ENCODE peak calls at places on chromosomes 3 and 15, in nine cellular contexts. H, F, P, M, S, E, K, O and I are unnamed samples.

GRCh38 chr15:92910451-92910850 is 10.3 kb downstream of the CHD2 start:
- DNase-seq in S (no peak), K (no peak), M (no peak), P (no peak), F (no peak), E (no peak), H (no peak), O (no peak), I (no peak)

GRCh38 chr3:154142608-154143007 is 21.4 kb downstream of the ARHGEF26 start:
- DNase-seq in P (no peak), O (no peak), E (no peak), H (no peak), S (no peak), F (no peak), M (no peak), K (no peak), I (no peak)

GRCh38 chr3:135966349-135966695 is 794 bp downstream of the PPP2R3A start:
- DNase-seq in M (peak; percentile 83), F (no peak), E (peak; percentile 56), H (peak; percentile 64), O (no peak), K (no peak), S (no peak), P (peak; percentile 72), I (no peak)

GRCh38 chr3:31407665-31408064 is 125.1 kb upstream of the STT3B start:
- DNase-seq in P (no peak), S (no peak), E (no peak), O (no peak), H (no peak), M (no peak), K (no peak), F (no peak), I (no peak)

GRCh38 chr15:48190932-48191573 is 412 bp upstream of the CTXN2 start:
- DNase-seq in K (no peak), O (peak; percentile 57), M (peak; percentile 19), E (peak; percentile 96), H (peak; percentile 93), P (peak; percentile 95), F (peak; percentile 1), S (peak; percentile 53), I (no peak)

GRCh38 chr15:60799885-60800728 is 321.2 kb upstream of the ICE2 start:
- DNase-seq in P (no peak), M (no peak), F (no peak), H (no peak), S (no peak), E (no peak), K (no peak), O (no peak), I (no peak)

GRCh38 chr3:169929830-169930519 is 18.6 kb downstream of the SAMD7 start:
- DNase-seq in M (no peak), S (no peak), K (no peak), E (no peak), H (no peak), F (no peak), P (no peak), O (no peak), I (no peak)

GRCh38 chr3:197511130-197511529 is 44.6 kb downstream of the BDH1 start:
- DNase-seq in P (no peak), O (peak; percentile 43), S (no peak), F (no peak), K (no peak), M (no peak), E (no peak), H (no peak), I (no peak)

GRCh38 chr15:28885630-28886430 is at the start of gene APBA2:
- DNase-seq in P (peak; percentile 77), O (no peak), E (peak; percentile 57), M (peak; percentile 76), S (no peak), K (peak; percentile 45), F (no peak), H (peak; percentile 66), I (no peak)

GRCh38 chr15:80875568-80875967 is 96.4 kb downstream of the CEMIP start:
- DNase-seq in E (no peak), P (no peak), K (no peak), O (no peak), S (no peak), M (no peak), F (no peak), H (no peak), I (no peak)

GRCh38 chr3:119240101-119240581 is 537 bp downstream of the B4GALT4 start:
- DNase-seq in S (no peak), P (peak; percentile 57), K (no peak), M (no peak), F (no peak), H (peak; percentile 37), E (peak; percentile 45), O (peak; percentile 85), I (no peak)

GRCh38 chr15:58419803-58420524 is 11.8 kb upstream of the LIPC start:
- DNase-seq in P (no peak), S (no peak), M (no peak), E (no peak), H (no peak), F (no peak), O (no peak), K (no peak), I (no peak)

GRCh38 chr15:74641151-74641550 is 25.5 kb downstream of the CLK3 start:
- DNase-seq in M (no peak), S (no peak), E (no peak), K (no peak), O (no peak), F (no peak), H (no peak), P (no peak), I (no peak)

GRCh38 chr15:74643368-74644204 is 27.9 kb downstream of the CLK3 start:
- DNase-seq in P (no peak), O (no peak), F (no peak), K (no peak), E (no peak), H (no peak), M (no peak), S (no peak), I (no peak)

GRCh38 chr15:74648051-74648622 is 32.5 kb downstream of the CLK3 start:
- DNase-seq in K (no peak), H (peak; percentile 45), E (no peak), S (no peak), P (no peak), M (no peak), F (no peak), O (no peak), I (no peak)

GRCh38 chr15:74642724-74643367 is 27.2 kb downstream of the CLK3 start:
- DNase-seq in P (peak; percentile 62), M (no peak), O (no peak), S (no peak), F (no peak), K (no peak), H (peak; percentile 70), E (peak; percentile 43), I (no peak)

GRCh38 chr15:74642328-74642723 is 26.7 kb downstream of the CLK3 start:
- DNase-seq in E (no peak), H (peak; percentile 41), O (no peak), M (no peak), S (no peak), P (no peak), F (no peak), K (no peak), I (no peak)
- TF ChIP-seq CTCF in E (no peak), H (no peak), O (no peak), M (no peak), S (no peak), P (no peak), F (no peak), K (no peak), I (no peak)

DNA sequence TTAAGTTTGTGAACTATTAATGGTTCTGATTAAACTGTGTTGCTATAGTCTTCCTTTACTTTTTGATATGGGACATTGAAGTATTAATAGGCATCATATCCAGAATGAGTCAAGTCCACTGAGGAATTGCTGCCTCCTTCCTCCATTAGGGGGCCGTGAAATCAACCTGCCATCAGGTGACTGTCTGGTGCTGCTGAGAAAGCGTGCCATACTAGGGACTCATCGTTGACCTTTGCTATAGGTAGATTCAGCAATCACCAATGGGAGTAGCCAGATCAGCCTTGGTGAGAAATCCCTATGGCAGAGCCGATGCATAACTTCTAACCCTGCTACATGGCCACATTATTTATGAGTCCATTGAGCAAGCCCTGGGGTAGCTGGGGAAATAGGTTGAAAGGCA is 30.1 kb upstream of the SLC28A2 start:
- DNase-seq in O (peak; percentile 51), H (no peak), M (no peak), K (no peak), E (no peak), P (peak; percentile 15), S (no peak), F (no peak), I (no peak)
- TF ChIP-seq CTCF in O (no peak), H (no peak), M (no peak), K (no peak), E (no peak), P (peak; percentile 37), S (no peak), F (no peak), I (no peak)

DNA sequence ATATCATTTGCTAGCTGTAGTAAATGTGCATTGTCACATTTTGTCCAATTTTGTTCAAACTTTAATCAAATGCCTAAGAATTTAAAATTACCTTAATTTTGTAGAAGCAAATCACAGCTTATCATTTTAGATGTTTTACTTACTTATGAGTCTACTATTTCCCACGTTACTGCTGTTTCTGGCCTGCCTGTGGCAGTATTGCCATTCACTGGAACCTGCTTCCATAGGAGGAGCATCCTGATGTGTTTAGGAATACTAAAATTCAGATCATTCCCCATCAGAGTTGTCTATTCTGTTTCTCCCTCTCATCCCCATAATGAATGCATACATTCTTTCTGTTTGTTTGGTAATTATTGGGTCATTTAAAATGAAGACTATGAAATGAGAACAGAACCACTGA is 119.5 kb upstream of the SNRPN start:
- DNase-seq in P (no peak), O (no peak), S (no peak), H (no peak), K (no peak), E (no peak), M (no peak), F (no peak), I (no peak)
- TF ChIP-seq CTCF in P (peak; percentile 36), O (no peak), S (no peak), H (no peak), K (no peak), E (no peak), M (no peak), F (no peak), I (no peak)

DNA sequence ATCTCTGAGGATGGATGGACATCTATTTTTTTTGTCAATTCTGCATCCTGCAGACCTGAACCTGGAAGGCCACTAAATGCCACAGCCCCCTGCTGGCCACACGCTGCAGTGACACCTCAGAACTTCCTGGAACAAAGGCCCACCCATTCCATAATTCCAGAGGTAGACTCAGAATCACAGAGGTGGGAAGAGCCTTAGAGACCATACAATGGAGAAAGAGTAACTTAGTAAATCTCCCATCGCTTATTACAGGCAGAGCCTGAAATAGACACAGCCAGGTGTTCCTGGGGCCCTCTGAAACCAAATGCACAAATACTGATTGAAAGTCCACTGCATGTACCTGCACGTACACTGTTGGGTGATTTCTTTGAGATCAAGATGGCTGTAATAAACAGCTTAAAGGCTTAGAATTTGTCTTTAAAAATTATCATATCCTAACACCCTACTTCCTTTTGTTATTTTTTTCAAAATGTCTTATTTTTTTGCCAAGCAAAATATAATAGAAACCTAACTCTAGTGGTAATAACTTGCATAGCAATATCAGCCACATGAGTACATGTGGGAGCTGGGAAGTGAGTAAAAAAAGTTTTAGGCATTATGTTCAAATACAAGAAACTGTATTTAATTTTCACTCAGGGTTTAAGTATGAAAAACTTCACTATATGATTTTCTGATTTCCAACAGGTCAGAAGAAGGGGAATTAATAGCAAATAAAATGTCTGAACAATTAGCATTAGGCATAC is 62.7 kb downstream of the EOMES start:
- DNase-seq in K (peak; percentile 22), S (peak; percentile 58), H (peak; percentile 73), E (peak; percentile 69), F (no peak), M (peak; percentile 77), P (peak; percentile 82), O (peak; percentile 67), I (no peak)
- TF ChIP-seq CTCF in K (peak; percentile 96), S (peak; percentile 67), H (peak; percentile 89), E (peak; percentile 86), F (peak; percentile 67), M (peak; percentile 97), P (peak; percentile 79), O (peak; percentile 83), I (peak; percentile 33)